ENCODE peak calls at places on chromosomes 2 and 18, in six cellular contexts. F is body of pancreas, A is adrenal gland, W is IMR-90, P is heart left ventricle, H is astrocyte of the spinal cord. C is an unnamed sample.

GRCh38 chr2:147641644-147642043 is 203.2 kb upstream of the ACVR2A start:
- DNase-seq in W (peak; percentile 17), F (no peak), H (no peak), A (no peak), P (no peak), C (no peak)

GRCh38 chr2:21052044-21052443 is 8.2 kb upstream of the APOB start:
- DNase-seq in F (no peak), W (no peak), A (peak; percentile 65), H (no peak), P (no peak), C (peak; percentile 51)

GRCh38 chr2:159807183-159808037 is 9.4 kb upstream of the CD302 start:
- DNase-seq in A (peak; percentile 61), P (peak; percentile 14), H (peak; percentile 64), F (peak; percentile 59), W (peak; percentile 61), C (peak; percentile 67)

GRCh38 chr2:73893764-73894474 is 1.1 kb downstream of the ACTG2 start:
- DNase-seq in H (no peak), P (no peak), F (no peak), A (no peak), W (no peak), C (peak; percentile 11)

GRCh38 chr2:238346539-238346938 is 26.2 kb downstream of the TRAF3IP1 start:
- DNase-seq in P (no peak), W (no peak), H (no peak), F (no peak), A (no peak), C (no peak)

GRCh38 chr18:24924066-24924716 is 427.8 kb downstream of the ZNF521 start:
- DNase-seq in F (no peak), H (no peak), W (no peak), P (no peak), A (no peak), C (no peak)

GRCh38 chr2:12718662-12719399 is 2.1 kb downstream of the TRIB2 start:
- DNase-seq in P (no peak), A (no peak), F (no peak), H (no peak), W (no peak), C (no peak)

GRCh38 chr2:113124181-113124961 is 3.0 kb upstream of the IL1RN start:
- DNase-seq in W (peak; percentile 17), F (no peak), A (peak; percentile 68), P (no peak), H (peak; percentile 10), C (peak; percentile 37)

GRCh38 chr2:25309402-25309801 is 32.3 kb downstream of the DNMT3A start:
- DNase-seq in W (peak; percentile 50), A (peak; percentile 81), H (peak; percentile 37), P (peak; percentile 56), F (peak; percentile 61), C (peak; percentile 33)

GRCh38 chr2:128287780-128288735 is 30.6 kb downstream of the HS6ST1 start:
- DNase-seq in F (no peak), W (no peak), H (no peak), P (no peak), A (no peak), C (no peak)

GRCh38 chr2:7801212-7801611 is 880.6 kb upstream of the ID2 start:
- DNase-seq in P (no peak), H (no peak), F (no peak), A (no peak), W (no peak), C (no peak)

GRCh38 chr2:17658251-17658843 is 95.3 kb downstream of the SMC6 start:
- DNase-seq in P (no peak), A (no peak), H (peak; percentile 77), W (peak; percentile 76), F (no peak), C (no peak)

GRCh38 chr2:191231995-191232394 is 13.2 kb upstream of the MYO1B start:
- DNase-seq in A (no peak), P (no peak), W (peak; percentile 48), F (no peak), H (peak; percentile 56), C (no peak)

GRCh38 chr2:54897420-54898310 is 152.6 kb downstream of the RTN4 start:
- DNase-seq in W (no peak), P (no peak), A (no peak), H (no peak), F (no peak), C (no peak)

GRCh38 chr2:118803012-118803411 is 44.4 kb downstream of the EN1 start:
- DNase-seq in P (no peak), W (no peak), A (no peak), F (no peak), H (no peak), C (no peak)

GRCh38 chr18:59067873-59068272 is 71.8 kb upstream of the SEC11C start:
- DNase-seq in A (no peak), H (peak; percentile 19), W (peak; percentile 18), P (no peak), F (peak; percentile 59), C (peak; percentile 12)

GRCh38 chr2:209209943-209210342 is 213.9 kb upstream of the MAP2 start:
- DNase-seq in W (no peak), A (no peak), H (no peak), P (no peak), F (no peak), C (no peak)

GRCh38 chr2:43218550-43219382 is 7.6 kb downstream of the ZFP36L2 start:
- DNase-seq in H (peak; percentile 30), A (peak; percentile 81), F (peak; percentile 71), W (peak; percentile 10), P (peak; percentile 75), C (peak; percentile 85)

GRCh38 chr2:121529439-121530209 is 1.1 kb upstream of the RNU4ATAC start:
- DNase-seq in F (peak; percentile 75), H (peak; percentile 75), A (peak; percentile 81), W (peak; percentile 40), P (peak; percentile 84), C (peak; percentile 44)

GRCh38 chr2:240468300-240469238 is 33.1 kb downstream of the GPC1 start:
- DNase-seq in H (no peak), A (peak; percentile 58), W (no peak), P (peak; percentile 4), F (no peak), C (no peak)

GRCh38 chr18:34834897-34835296 is 124.8 kb downstream of the DTNA start:
- DNase-seq in W (no peak), A (no peak), F (no peak), H (no peak), P (no peak), C (no peak)

GRCh38 chr2:109079590-109079989 is 49.4 kb upstream of the SH3RF3 start:
- DNase-seq in H (no peak), W (no peak), A (no peak), P (no peak), F (no peak), C (no peak)

GRCh38 chr2:177489719-177490301 is 97.2 kb downstream of the AGPS start:
- DNase-seq in F (no peak), W (peak; percentile 49), P (no peak), H (peak; percentile 52), A (no peak), C (peak; percentile 34)

GRCh38 chr2:190435031-190435677 is 27.0 kb downstream of the MFSD6 start:
- DNase-seq in H (no peak), A (no peak), P (no peak), W (no peak), F (no peak), C (no peak)

GRCh38 chr2:64943387-64944150 is 45.6 kb upstream of the SLC1A4 start:
- DNase-seq in H (peak; percentile 49), F (peak; percentile 48), P (peak; percentile 36), W (peak; percentile 19), A (peak; percentile 94), C (no peak)
- H3K4me3 ChIP-seq in H (no peak overlapping the region), F (no peak overlapping the region), P (no peak overlapping the region), W (no peak overlapping the region), A (no peak overlapping the region), C (no peak overlapping the region)

GRCh38 chr2:42045956-42046748 is 1.7 kb upstream of the PKDCC start:
- DNase-seq in F (no peak), A (peak; percentile 84), W (no peak), H (no peak), P (no peak), C (no peak)

GRCh38 chr2:42048318-42049251 is 764 bp downstream of the PKDCC start:
- DNase-seq in W (peak; percentile 45), F (peak; percentile 42), P (no peak), A (no peak), H (no peak), C (no peak)

GRCh38 chr2:42045389-42045788 is 2.4 kb upstream of the PKDCC start:
- DNase-seq in F (no peak), A (no peak), P (no peak), H (no peak), W (no peak), C (no peak)

GRCh38 chr2:42047488-42048317 is at the start of gene PKDCC:
- DNase-seq in H (peak; percentile 85), F (peak; percentile 86), A (peak; percentile 88), P (peak; percentile 90), W (peak; percentile 79), C (no peak)

DNA sequence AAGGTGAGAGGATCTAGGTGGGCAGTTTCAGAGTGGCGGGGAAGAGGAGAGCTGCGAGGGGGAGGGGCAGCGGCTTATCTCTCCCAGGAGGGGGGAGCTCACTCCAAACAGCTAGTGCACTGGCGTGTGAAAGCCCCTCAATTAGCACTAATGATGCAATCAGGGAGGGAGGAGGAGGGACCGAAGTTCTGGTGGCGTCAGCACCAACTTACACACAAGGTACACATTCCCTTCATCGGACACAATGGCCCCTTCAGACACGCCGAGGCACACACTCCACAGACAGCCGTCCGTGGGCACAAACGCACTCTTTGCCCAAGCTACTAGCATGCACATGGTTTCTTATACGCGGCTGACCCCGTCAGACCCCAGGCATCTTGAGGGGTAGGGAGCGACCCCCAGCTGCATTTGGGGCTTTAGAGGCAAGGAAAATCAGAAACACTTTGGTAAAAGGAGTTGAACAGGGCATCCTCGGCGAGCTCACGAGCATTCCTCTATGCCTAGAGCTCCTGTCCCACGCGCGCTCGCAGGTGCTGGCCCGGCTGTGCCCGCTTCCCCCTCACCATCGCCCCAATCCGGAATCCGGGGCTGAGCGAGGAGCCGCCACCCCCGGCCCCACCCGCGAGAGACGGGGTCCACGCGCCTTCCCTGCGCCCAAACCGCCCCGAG is 868 bp upstream of the PKDCC start:
- DNase-seq in F (no peak), W (no peak), A (peak; percentile 79), P (no peak), H (no peak), C (no peak)
- H3K4me3 ChIP-seq in F (no peak overlapping the region), W (peak overlapping the region; percentile 71), A (peak overlapping the region; percentile 78), P (peak overlapping the region; percentile 86), H (peak overlapping the region; percentile 57), C (peak overlapping the region; percentile 26)

DNA sequence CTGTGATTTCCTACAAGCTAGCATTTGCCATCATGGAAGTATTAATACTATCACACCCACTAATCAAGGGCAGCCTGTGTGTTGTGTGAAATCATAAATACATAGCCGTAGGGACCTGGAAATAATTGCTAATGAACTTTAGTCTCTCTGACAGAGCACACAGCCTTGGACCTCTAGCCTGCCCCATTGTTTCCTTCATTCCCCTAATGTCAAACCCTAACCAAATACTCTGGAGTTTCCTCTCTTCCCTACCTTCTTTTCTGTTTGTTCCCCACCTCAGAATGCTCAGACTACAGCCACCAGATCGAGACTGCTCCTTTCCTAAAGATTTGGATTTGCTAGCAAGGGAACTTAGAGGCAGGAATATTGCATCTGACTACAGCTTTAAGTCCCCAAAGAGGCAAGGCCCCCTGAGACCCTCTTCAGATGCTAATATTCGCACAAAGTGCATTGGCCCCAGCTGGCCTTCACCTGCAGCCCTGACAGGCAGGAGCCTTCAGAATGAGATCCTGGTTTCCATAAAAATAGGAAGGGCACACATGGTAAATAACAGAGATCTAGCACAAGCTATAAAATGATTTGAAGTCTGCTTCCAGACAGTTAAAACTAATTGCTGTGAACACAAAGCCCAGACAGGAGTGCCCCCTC is 279.3 kb upstream of the DCC start:
- DNase-seq in F (no peak), A (no peak), P (no peak), H (no peak), W (no peak), C (no peak)
- H3K4me3 ChIP-seq in F (no peak overlapping the region), A (no peak overlapping the region), P (no peak overlapping the region), H (no peak overlapping the region), W (no peak overlapping the region), C (no peak overlapping the region)

GRCh38 chr2:15594291-15595256 is 2.9 kb downstream of the DDX1 start:
- DNase-seq in P (no peak), H (no peak), A (no peak), F (no peak), W (no peak), C (no peak)
- H3K4me3 ChIP-seq in P (no peak overlapping the region), H (no peak overlapping the region), A (no peak overlapping the region), F (no peak overlapping the region), W (no peak overlapping the region), C (no peak overlapping the region)

C was measured in small intestine.